ENCODE peak calls at places on chromosomes 5 and 9, in five cellular contexts. G is mesendoderm; U is A172; E is stimulated activated CD8-positive, alpha-beta memory T cell treated with anti-CD3 and anti-CD28 coated beads, Interleukin-15, amount 100 ng/mL, for 4 hours; M is sigmoid colon. T is an unnamed sample.

GRCh38 chr9:104915739-104916138 is 12.2 kb downstream of the ABCA1 start:
- DNase-seq in M (no peak), U (no peak), E (no peak), G (no peak), T (no peak)

GRCh38 chr9:1871486-1872181 is 143.5 kb upstream of the SMARCA2 start:
- DNase-seq in E (no peak), G (peak; percentile 77), M (no peak), U (no peak), T (no peak)

GRCh38 chr5:18281947-18282557 is 647.8 kb downstream of the TAF11L14 start:
- DNase-seq in G (peak; percentile 50), E (no peak), U (peak; percentile 69), M (no peak), T (peak; percentile 66)

GRCh38 chr9:87322840-87323635 is 174.6 kb upstream of the DAPK1 start:
- DNase-seq in U (no peak), E (no peak), M (no peak), G (no peak), T (peak; percentile 32)

GRCh38 chr9:77016526-77017504 is 2.6 kb upstream of the FOXB2 start:
- DNase-seq in M (no peak), E (no peak), U (no peak), G (peak; percentile 60), T (no peak)

GRCh38 chr5:62475072-62475471 is 62.5 kb downstream of the IPO11 start:
- DNase-seq in U (peak; percentile 50), G (peak; percentile 37), E (no peak), M (no peak), T (peak; percentile 13)

GRCh38 chr9:136328011-136328621 is 777 bp downstream of the GPSM1 start:
- DNase-seq in G (no peak), U (no peak), E (no peak), M (no peak), T (peak; percentile 77)

GRCh38 chr5:175464414-175465233 is 13.7 kb upstream of the SFXN1 start:
- DNase-seq in M (no peak), U (peak; percentile 38), G (peak; percentile 80), E (peak; percentile 54), T (peak; percentile 70)

GRCh38 chr9:131277673-131278420 is 1.5 kb upstream of the FAM78A start:
- DNase-seq in E (peak; percentile 60), M (peak; percentile 93), G (peak; percentile 95), U (peak; percentile 24), T (peak; percentile 95)

GRCh38 chr5:53318303-53318702 is 162.1 kb upstream of the FST start:
- DNase-seq in U (no peak), M (no peak), G (peak; percentile 54), E (no peak), T (no peak)

GRCh38 chr5:133298447-133298846 is 246.6 kb downstream of the HSPA4 start:
- DNase-seq in M (no peak), U (no peak), E (no peak), G (no peak), T (no peak)

GRCh38 chr5:74543162-74543995 is 97.1 kb downstream of the ENC1 start:
- DNase-seq in M (no peak), U (peak; percentile 100), E (no peak), G (peak; percentile 97), T (peak; percentile 97)

GRCh38 chr9:107782381-107782780 is 292.8 kb upstream of the KLF4 start:
- DNase-seq in E (no peak), M (no peak), G (no peak), U (no peak), T (no peak)

GRCh38 chr5:44233691-44234090 is 155.5 kb downstream of the FGF10 start:
- DNase-seq in U (no peak), E (no peak), M (no peak), G (no peak), T (no peak)

GRCh38 chr5:157323107-157323706 is 57.3 kb downstream of the CYFIP2 start:
- DNase-seq in U (no peak), M (no peak), E (no peak), G (peak; percentile 46), T (no peak)

GRCh38 chr9:107131108-107131799 is 151.8 kb upstream of the RAD23B start:
- DNase-seq in E (no peak), G (peak; percentile 52), M (no peak), U (no peak), T (peak; percentile 64)

GRCh38 chr5:12772276-12772675 is 868.0 kb upstream of the CTNND2 start:
- DNase-seq in E (no peak), G (peak; percentile 31), U (peak; percentile 66), M (no peak), T (no peak)

GRCh38 chr9:135562235-135562745 is 734 bp downstream of the PAEP start:
- DNase-seq in U (no peak), G (no peak), E (no peak), M (no peak), T (no peak)

GRCh38 chr9:131960311-131960710 is 119.4 kb downstream of the MED27 start:
- DNase-seq in E (no peak), G (no peak), U (no peak), M (no peak), T (peak; percentile 41)

GRCh38 chr5:57243286-57244137 is 69.7 kb downstream of the GPBP1 start:
- DNase-seq in M (no peak), U (no peak), E (no peak), G (no peak), T (no peak)

GRCh38 chr9:36499156-36499886 is 73.4 kb upstream of the MELK start:
- DNase-seq in U (no peak), E (no peak), G (no peak), M (no peak), T (no peak)

GRCh38 chr9:127361561-127361960 is 35.4 kb upstream of the SLC2A8 start:
- DNase-seq in G (no peak), M (no peak), E (no peak), U (no peak), T (peak; percentile 90)

GRCh38 chr9:93299418-93300174 is 115.7 kb downstream of the WNK2 start:
- DNase-seq in M (peak; percentile 40), E (no peak), U (no peak), G (no peak), T (no peak)

GRCh38 chr9:136997830-136998234 is 1.5 kb upstream of the CLIC3 start:
- DNase-seq in U (peak; percentile 40), E (no peak), G (no peak), M (no peak), T (no peak)

GRCh38 chr5:134545070-134545868 is 19.8 kb downstream of the JADE2 start:
- DNase-seq in E (no peak), M (peak; percentile 94), U (no peak), G (no peak), T (no peak)

GRCh38 chr9:76891279-76891678 is 14.6 kb downstream of the PRUNE2 start:
- DNase-seq in U (no peak), G (no peak), M (no peak), E (no peak), T (no peak)

GRCh38 chr5:16975950-16976624 is 40.0 kb upstream of the MYO10 start:
- DNase-seq in G (no peak), M (no peak), U (peak; percentile 33), E (no peak), T (no peak)

GRCh38 chr5:153784277-153784676 is 254.4 kb downstream of the FAM114A2 start:
- DNase-seq in U (no peak), G (no peak), M (no peak), E (no peak), T (no peak)

GRCh38 chr5:14348142-14348541 is 205.0 kb downstream of the TRIO start:
- DNase-seq in E (no peak), U (no peak), G (no peak), M (no peak), T (no peak)

GRCh38 chr5:173055042-173055721 is 970 bp upstream of the CREBRF start:
- DNase-seq in E (no peak), G (no peak), U (no peak), M (no peak), T (no peak)

GRCh38 chr5:153067869-153068268 is 422.6 kb upstream of the GRIA1 start:
- DNase-seq in U (no peak), E (no peak), M (no peak), G (no peak), T (no peak)

GRCh38 chr9:2876726-2877125 is 32.8 kb upstream of the PUM3 start:
- DNase-seq in M (no peak), E (no peak), G (no peak), U (no peak), T (no peak)